ENCODE peak calls at places on chromosomes 1 and 21, in nine cellular contexts. One of them, this sample, is unnamed.

GRCh38 chr21:45291613-45292398 is 4.1 kb upstream of the POFUT2 start:
- DNase-seq in stomach: peak
- DNase-seq in progenitor cell of endocrine pancreas: peak
- DNase-seq in lung: no peak
- DNase-seq in heart left ventricle: no peak
- DNase-seq in K562: no peak
- DNase-seq in GM13977: no peak
- DNase-seq in B cell: no peak
- DNase-seq in brain microvascular endothelial cell: no peak
- DNase-seq in this sample: no peak

GRCh38 chr1:234836045-234836681 is 226.2 kb upstream of the IRF2BP2 start:
- DNase-seq in stomach: no peak
- DNase-seq in progenitor cell of endocrine pancreas: no peak
- DNase-seq in lung: no peak
- DNase-seq in heart left ventricle: no peak
- DNase-seq in K562: no peak
- DNase-seq in GM13977: no peak
- DNase-seq in B cell: no peak
- DNase-seq in brain microvascular endothelial cell: no peak
- DNase-seq in this sample: no peak

GRCh38 chr1:82838066-82838465 is 1037.3 kb downstream of the ADGRL2 start:
- DNase-seq in stomach: no peak
- DNase-seq in progenitor cell of endocrine pancreas: no peak
- DNase-seq in lung: no peak
- DNase-seq in heart left ventricle: no peak
- DNase-seq in K562: no peak
- DNase-seq in GM13977: no peak
- DNase-seq in B cell: no peak
- DNase-seq in brain microvascular endothelial cell: peak
- DNase-seq in this sample: no peak

GRCh38 chr1:158101944-158102343 is 78.8 kb upstream of the CD1D start:
- DNase-seq in stomach: no peak
- DNase-seq in progenitor cell of endocrine pancreas: no peak
- DNase-seq in lung: no peak
- DNase-seq in heart left ventricle: no peak
- DNase-seq in K562: peak
- DNase-seq in GM13977: no peak
- DNase-seq in B cell: no peak
- DNase-seq in brain microvascular endothelial cell: peak
- DNase-seq in this sample: no peak

GRCh38 chr1:58290685-58291372 is 255.7 kb downstream of the OMA1 start:
- DNase-seq in stomach: no peak
- DNase-seq in progenitor cell of endocrine pancreas: peak
- DNase-seq in lung: no peak
- DNase-seq in heart left ventricle: peak
- DNase-seq in K562: peak
- DNase-seq in GM13977: no peak
- DNase-seq in B cell: no peak
- DNase-seq in brain microvascular endothelial cell: peak
- DNase-seq in this sample: no peak

GRCh38 chr1:12594966-12595838 is 22.8 kb downstream of the DHRS3 start:
- DNase-seq in stomach: peak
- DNase-seq in progenitor cell of endocrine pancreas: peak
- DNase-seq in lung: peak
- DNase-seq in heart left ventricle: peak
- DNase-seq in K562: no peak
- DNase-seq in GM13977: no peak
- DNase-seq in B cell: no peak
- DNase-seq in brain microvascular endothelial cell: peak
- DNase-seq in this sample: no peak

GRCh38 chr1:216898801-216899200 is 175.6 kb upstream of the ESRRG start:
- DNase-seq in stomach: no peak
- DNase-seq in progenitor cell of endocrine pancreas: no peak
- DNase-seq in lung: no peak
- DNase-seq in heart left ventricle: no peak
- DNase-seq in K562: no peak
- DNase-seq in GM13977: no peak
- DNase-seq in B cell: no peak
- DNase-seq in brain microvascular endothelial cell: no peak
- DNase-seq in this sample: no peak

GRCh38 chr1:206706298-206706791 is 21.6 kb downstream of the MAPKAPK2 start:
- DNase-seq in stomach: no peak
- DNase-seq in progenitor cell of endocrine pancreas: no peak
- DNase-seq in lung: no peak
- DNase-seq in heart left ventricle: peak
- DNase-seq in K562: no peak
- DNase-seq in GM13977: no peak
- DNase-seq in B cell: no peak
- DNase-seq in brain microvascular endothelial cell: peak
- DNase-seq in this sample: no peak

GRCh38 chr21:35265170-35265877 is 216.2 kb upstream of the RUNX1 start:
- DNase-seq in stomach: no peak
- DNase-seq in progenitor cell of endocrine pancreas: no peak
- DNase-seq in lung: no peak
- DNase-seq in heart left ventricle: no peak
- DNase-seq in K562: peak
- DNase-seq in GM13977: no peak
- DNase-seq in B cell: no peak
- DNase-seq in brain microvascular endothelial cell: peak
- DNase-seq in this sample: no peak

GRCh38 chr1:47210666-47211065 is 20.8 kb upstream of the PDZK1IP1 start:
- DNase-seq in stomach: no peak
- DNase-seq in progenitor cell of endocrine pancreas: no peak
- DNase-seq in lung: no peak
- DNase-seq in heart left ventricle: no peak
- DNase-seq in K562: no peak
- DNase-seq in GM13977: no peak
- DNase-seq in B cell: no peak
- DNase-seq in brain microvascular endothelial cell: no peak
- DNase-seq in this sample: no peak

GRCh38 chr1:202376247-202376646 is 27.7 kb downstream of the PPP1R12B start:
- DNase-seq in stomach: no peak
- DNase-seq in progenitor cell of endocrine pancreas: no peak
- DNase-seq in lung: no peak
- DNase-seq in heart left ventricle: no peak
- DNase-seq in K562: peak
- DNase-seq in GM13977: no peak
- DNase-seq in B cell: no peak
- DNase-seq in brain microvascular endothelial cell: no peak
- DNase-seq in this sample: no peak

GRCh38 chr1:7962011-7962335 is 462 bp downstream of the PARK7 start:
- DNase-seq in stomach: no peak
- DNase-seq in progenitor cell of endocrine pancreas: no peak
- DNase-seq in lung: no peak
- DNase-seq in heart left ventricle: no peak
- DNase-seq in K562: no peak
- DNase-seq in GM13977: peak
- DNase-seq in B cell: peak
- DNase-seq in brain microvascular endothelial cell: no peak
- DNase-seq in this sample: peak

GRCh38 chr1:243791586-243792267 is 58.3 kb downstream of the AKT3 start:
- DNase-seq in stomach: no peak
- DNase-seq in progenitor cell of endocrine pancreas: no peak
- DNase-seq in lung: no peak
- DNase-seq in heart left ventricle: no peak
- DNase-seq in K562: no peak
- DNase-seq in GM13977: no peak
- DNase-seq in B cell: no peak
- DNase-seq in brain microvascular endothelial cell: no peak
- DNase-seq in this sample: no peak

GRCh38 chr21:25170681-25171080 is 436.6 kb downstream of the MRPL39 start:
- DNase-seq in stomach: no peak
- DNase-seq in progenitor cell of endocrine pancreas: no peak
- DNase-seq in lung: no peak
- DNase-seq in heart left ventricle: no peak
- DNase-seq in K562: no peak
- DNase-seq in GM13977: no peak
- DNase-seq in B cell: no peak
- DNase-seq in brain microvascular endothelial cell: no peak
- DNase-seq in this sample: no peak

DNA sequence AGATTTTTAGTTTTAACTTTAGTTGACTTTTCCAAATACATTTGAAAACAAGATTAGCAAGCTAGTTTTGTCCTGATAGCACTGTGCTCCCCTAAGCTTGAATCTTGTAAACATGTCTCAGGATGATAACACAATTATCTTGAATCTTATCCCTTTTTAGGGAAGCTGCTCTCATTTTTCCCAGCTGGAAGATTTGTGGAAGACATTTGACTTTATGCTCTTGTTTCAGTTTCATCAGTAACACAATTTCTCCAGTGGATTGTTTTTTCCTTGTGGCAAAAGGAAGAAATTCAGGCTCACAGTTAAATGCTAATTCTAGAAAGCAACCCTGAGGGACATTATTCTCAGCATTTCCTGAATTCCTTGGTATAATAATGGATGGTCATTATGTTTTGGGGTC is 88.8 kb downstream of the CDC7 start:
- DNase-seq in stomach: no peak
- DNase-seq in progenitor cell of endocrine pancreas: no peak
- DNase-seq in lung: no peak
- DNase-seq in heart left ventricle: no peak
- DNase-seq in K562: no peak
- DNase-seq in GM13977: no peak
- DNase-seq in B cell: no peak
- DNase-seq in brain microvascular endothelial cell: no peak
- DNase-seq in this sample: peak
- TF ChIP-seq CTCF in stomach: no peak
- TF ChIP-seq CTCF in progenitor cell of endocrine pancreas: peak
- TF ChIP-seq CTCF in lung: no peak
- TF ChIP-seq CTCF in heart left ventricle: no peak
- TF ChIP-seq CTCF in K562: no peak
- TF ChIP-seq CTCF in GM13977: no peak
- TF ChIP-seq CTCF in B cell: no peak
- TF ChIP-seq CTCF in brain microvascular endothelial cell: no peak
- TF ChIP-seq CTCF in this sample: no peak

GRCh38 chr1:21904475-21904724 is 32.7 kb downstream of the HSPG2 start:
- DNase-seq in stomach: no peak
- DNase-seq in progenitor cell of endocrine pancreas: no peak
- DNase-seq in lung: no peak
- DNase-seq in heart left ventricle: no peak
- DNase-seq in K562: no peak
- DNase-seq in GM13977: no peak
- DNase-seq in B cell: no peak
- DNase-seq in brain microvascular endothelial cell: no peak
- DNase-seq in this sample: no peak
- TF ChIP-seq CTCF in stomach: no peak
- TF ChIP-seq CTCF in progenitor cell of endocrine pancreas: no peak
- TF ChIP-seq CTCF in lung: no peak
- TF ChIP-seq CTCF in heart left ventricle: no peak
- TF ChIP-seq CTCF in K562: no peak
- TF ChIP-seq CTCF in GM13977: no peak
- TF ChIP-seq CTCF in B cell: no peak
- TF ChIP-seq CTCF in brain microvascular endothelial cell: no peak
- TF ChIP-seq CTCF in this sample: no peak

GRCh38 chr1:2212167-2212541 is 16.0 kb upstream of the SKI start:
- DNase-seq in stomach: no peak
- DNase-seq in progenitor cell of endocrine pancreas: no peak
- DNase-seq in lung: no peak
- DNase-seq in heart left ventricle: no peak
- DNase-seq in K562: no peak
- DNase-seq in GM13977: no peak
- DNase-seq in B cell: no peak
- DNase-seq in brain microvascular endothelial cell: no peak
- DNase-seq in this sample: no peak

GRCh38 chr1:2213576-2214505 is 14.3 kb upstream of the SKI start:
- DNase-seq in stomach: no peak
- DNase-seq in progenitor cell of endocrine pancreas: no peak
- DNase-seq in lung: no peak
- DNase-seq in heart left ventricle: peak
- DNase-seq in K562: no peak
- DNase-seq in GM13977: no peak
- DNase-seq in B cell: no peak
- DNase-seq in brain microvascular endothelial cell: peak
- DNase-seq in this sample: no peak

GRCh38 chr1:2214541-2215241 is 13.4 kb upstream of the SKI start:
- DNase-seq in stomach: no peak
- DNase-seq in progenitor cell of endocrine pancreas: no peak
- DNase-seq in lung: no peak
- DNase-seq in heart left ventricle: peak
- DNase-seq in K562: no peak
- DNase-seq in GM13977: no peak
- DNase-seq in B cell: no peak
- DNase-seq in brain microvascular endothelial cell: no peak
- DNase-seq in this sample: no peak

GRCh38 chr1:2210786-2211185 is 16.2 kb upstream of the FAAP20 start:
- DNase-seq in stomach: no peak
- DNase-seq in progenitor cell of endocrine pancreas: no peak
- DNase-seq in lung: no peak
- DNase-seq in heart left ventricle: peak
- DNase-seq in K562: no peak
- DNase-seq in GM13977: no peak
- DNase-seq in B cell: no peak
- DNase-seq in brain microvascular endothelial cell: no peak
- DNase-seq in this sample: no peak

DNA sequence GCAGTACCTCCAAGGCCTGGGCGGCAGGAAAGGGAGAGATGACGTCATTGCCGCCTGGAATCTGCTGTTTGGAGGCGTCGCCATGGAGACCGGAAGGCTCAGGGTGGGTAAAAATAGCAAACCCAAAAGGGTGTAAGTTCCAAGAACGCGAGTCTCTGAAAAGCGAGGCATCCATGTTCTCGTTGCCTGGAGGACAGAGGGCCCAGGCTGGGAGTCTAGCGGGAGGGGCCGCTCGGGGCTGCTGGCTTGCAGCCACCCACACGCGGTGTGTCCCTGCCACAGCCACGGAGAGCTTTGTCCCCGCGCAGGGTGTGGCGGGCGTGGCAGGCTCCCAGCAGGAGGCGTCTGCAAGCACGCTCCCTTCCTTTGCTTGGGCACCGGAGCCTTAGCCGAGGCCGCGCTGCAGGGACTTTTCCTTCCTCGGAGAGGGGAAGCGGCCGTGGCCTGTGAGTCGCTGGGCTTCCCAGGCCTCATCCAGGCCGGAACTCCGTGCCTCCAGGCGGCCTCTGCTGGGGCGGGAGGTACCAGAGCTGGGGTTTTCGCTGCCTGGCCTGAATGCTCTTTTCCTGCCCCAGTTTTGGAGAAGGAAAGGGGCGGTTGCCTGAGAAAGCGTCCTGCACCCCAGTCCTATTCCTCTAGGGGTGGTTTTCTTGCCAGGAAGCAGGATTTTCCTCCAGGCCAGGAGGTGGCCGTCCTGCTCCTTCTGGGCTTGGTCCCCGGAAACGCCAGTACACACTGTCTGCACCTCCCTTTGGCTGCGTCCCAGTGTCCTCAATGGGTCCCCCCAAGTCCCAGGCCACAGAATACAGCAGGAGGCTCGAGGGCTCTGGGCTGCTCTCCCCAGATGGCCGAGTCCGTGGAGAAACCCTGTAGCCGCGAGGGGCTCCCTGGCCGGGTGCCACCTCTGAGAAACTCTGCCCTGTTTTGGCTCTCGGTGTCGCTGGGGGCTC is 15.3 kb upstream of the SKI start:
- DNase-seq in stomach: peak
- DNase-seq in progenitor cell of endocrine pancreas: no peak
- DNase-seq in lung: peak
- DNase-seq in heart left ventricle: peak
- DNase-seq in K562: peak
- DNase-seq in GM13977: peak
- DNase-seq in B cell: no peak
- DNase-seq in brain microvascular endothelial cell: peak
- DNase-seq in this sample: peak
- TF ChIP-seq CTCF in stomach: no peak
- TF ChIP-seq CTCF in progenitor cell of endocrine pancreas: peak
- TF ChIP-seq CTCF in lung: peak
- TF ChIP-seq CTCF in heart left ventricle: peak
- TF ChIP-seq CTCF in K562: peak
- TF ChIP-seq CTCF in GM13977: peak
- TF ChIP-seq CTCF in B cell: no peak
- TF ChIP-seq CTCF in brain microvascular endothelial cell: peak
- TF ChIP-seq CTCF in this sample: no peak

GRCh38 chr1:178098262-178098661 is 4.4 kb downstream of the RASAL2 start:
- DNase-seq in stomach: no peak
- DNase-seq in progenitor cell of endocrine pancreas: no peak
- DNase-seq in lung: no peak
- DNase-seq in heart left ventricle: no peak
- DNase-seq in K562: no peak
- DNase-seq in GM13977: no peak
- DNase-seq in B cell: no peak
- DNase-seq in brain microvascular endothelial cell: peak
- DNase-seq in this sample: no peak
- TF ChIP-seq CTCF in stomach: no peak
- TF ChIP-seq CTCF in progenitor cell of endocrine pancreas: no peak
- TF ChIP-seq CTCF in lung: no peak
- TF ChIP-seq CTCF in heart left ventricle: no peak
- TF ChIP-seq CTCF in K562: no peak
- TF ChIP-seq CTCF in GM13977: no peak
- TF ChIP-seq CTCF in B cell: no peak
- TF ChIP-seq CTCF in brain microvascular endothelial cell: no peak
- TF ChIP-seq CTCF in this sample: no peak